ENCODE peak calls at places on chromosomes 13 and 19, in ten cellular contexts. R is HFF-Myc; U is NCI-H2081 treated with DMSO at 0.1 percent for 48 hours; M is iPS-NIHi11; I is body of pancreas; H is AG09309; V is stimulated activated CD4-positive, alpha-beta T cell treated with anti-CD3 and anti-CD28 coated beads, TNF-alpha, amount 100 ng/mL, for 48 hours; F is dermis blood vessel endothelial cell; T is fibroblast of lung; S is mesothelial cell of epicardium. O is an unnamed sample.

GRCh38 chr13:65744761-65745160 is 1485.4 kb downstream of the PCDH9 start:
- DNase-seq in V (no peak), M (no peak), I (no peak), U (no peak), S (no peak), R (peak), H (peak), F (no peak), T (peak), O (no peak)

GRCh38 chr19:45191324-45191845 is 12.8 kb downstream of the BLOC1S3 start:
- DNase-seq in T (no peak), H (no peak), V (no peak), S (no peak), I (no peak), M (no peak), F (no peak), R (no peak), U (no peak), O (no peak)

GRCh38 chr13:50523307-50523706 is 320.2 kb downstream of the DLEU7 start:
- DNase-seq in M (no peak), R (no peak), I (no peak), H (no peak), S (no peak), V (no peak), T (no peak), U (no peak), F (no peak), O (no peak)

GRCh38 chr19:30155529-30156200 is 213.6 kb downstream of the URI1 start:
- DNase-seq in U (no peak), V (no peak), F (no peak), H (no peak), R (no peak), S (no peak), T (no peak), M (no peak), I (no peak), O (no peak)

GRCh38 chr13:34467450-34468083 is 474.5 kb upstream of the NBEA start:
- DNase-seq in T (no peak), S (no peak), M (no peak), R (no peak), U (no peak), F (no peak), I (no peak), V (no peak), H (no peak), O (no peak)

GRCh38 chr19:14533450-14533849 is 4.1 kb downstream of the TECR start:
- DNase-seq in S (no peak), V (no peak), M (no peak), I (no peak), F (no peak), H (no peak), R (no peak), T (no peak), U (no peak), O (no peak)

GRCh38 chr13:73079359-73079758 is 20.6 kb downstream of the KLF5 start:
- DNase-seq in S (no peak), T (no peak), H (no peak), V (no peak), F (no peak), U (no peak), R (no peak), I (no peak), M (no peak), O (no peak)

GRCh38 chr13:32126756-32127155 is 95.2 kb downstream of the FRY start:
- DNase-seq in V (no peak), U (no peak), R (no peak), F (no peak), M (no peak), H (no peak), S (no peak), I (no peak), T (peak), O (no peak)

GRCh38 chr19:13838943-13839192 is 38.1 kb upstream of the NANOS3 start:
- DNase-seq in S (no peak), F (no peak), H (no peak), M (no peak), I (peak), R (no peak), T (no peak), V (no peak), U (no peak), O (peak)

GRCh38 chr13:27679396-27679795 is 57.7 kb downstream of the POLR1D start:
- DNase-seq in M (no peak), V (no peak), I (no peak), R (no peak), U (no peak), H (no peak), S (no peak), T (no peak), F (no peak), O (no peak)

GRCh38 chr19:1767464-1767933 is 14.2 kb downstream of the ONECUT3 start:
- DNase-seq in M (peak), R (no peak), H (no peak), U (no peak), I (peak), V (no peak), T (no peak), S (no peak), F (peak), O (peak)

GRCh38 chr13:31167490-31167889 is 5.8 kb upstream of the HSPH1 start:
- DNase-seq in V (no peak), T (no peak), I (no peak), M (no peak), F (no peak), U (no peak), S (no peak), R (no peak), H (no peak), O (no peak)